ENCODE peak calls at places on chromosomes 12 and 14, in six cellular contexts. One of them, this sample, is unnamed.

GRCh38 chr12:60168441-60168840 is 572.6 kb downstream of the SLC16A7 start:
- DNase-seq in BE2C: no peak
- DNase-seq in dorsolateral prefrontal cortex: no peak
- DNase-seq in suprapubic skin: no peak
- DNase-seq in spleen: no peak
- DNase-seq in adrenal gland: no peak
- DNase-seq in this sample: no peak

GRCh38 chr14:104085032-104085888 is at the start of gene ASPG:
- DNase-seq in BE2C: peak
- DNase-seq in dorsolateral prefrontal cortex: no peak
- DNase-seq in suprapubic skin: peak
- DNase-seq in spleen: peak
- DNase-seq in adrenal gland: peak
- DNase-seq in this sample: peak

GRCh38 chr12:64256166-64256800 is 34.2 kb upstream of the KICS2 start:
- DNase-seq in BE2C: no peak
- DNase-seq in dorsolateral prefrontal cortex: no peak
- DNase-seq in suprapubic skin: no peak
- DNase-seq in spleen: no peak
- DNase-seq in adrenal gland: no peak
- DNase-seq in this sample: no peak

GRCh38 chr12:71426648-71427047 is 12.9 kb upstream of the LGR5 start:
- DNase-seq in BE2C: no peak
- DNase-seq in dorsolateral prefrontal cortex: no peak
- DNase-seq in suprapubic skin: no peak
- DNase-seq in spleen: no peak
- DNase-seq in adrenal gland: no peak
- DNase-seq in this sample: no peak

GRCh38 chr14:28879571-28879970 is 113.0 kb downstream of the FOXG1 start:
- DNase-seq in BE2C: no peak
- DNase-seq in dorsolateral prefrontal cortex: no peak
- DNase-seq in suprapubic skin: no peak
- DNase-seq in spleen: no peak
- DNase-seq in adrenal gland: no peak
- DNase-seq in this sample: no peak

GRCh38 chr12:19130224-19131019 is 889 bp downstream of the PLEKHA5 start:
- DNase-seq in BE2C: peak
- DNase-seq in dorsolateral prefrontal cortex: peak
- DNase-seq in suprapubic skin: peak
- DNase-seq in spleen: peak
- DNase-seq in adrenal gland: peak
- DNase-seq in this sample: no peak

GRCh38 chr12:129788506-129788905 is 115.3 kb downstream of the TMEM132D start:
- DNase-seq in BE2C: no peak
- DNase-seq in dorsolateral prefrontal cortex: no peak
- DNase-seq in suprapubic skin: no peak
- DNase-seq in spleen: no peak
- DNase-seq in adrenal gland: no peak
- DNase-seq in this sample: no peak

GRCh38 chr12:86264451-86265328 is 8.5 kb upstream of the MGAT4C start:
- DNase-seq in BE2C: no peak
- DNase-seq in dorsolateral prefrontal cortex: no peak
- DNase-seq in suprapubic skin: peak
- DNase-seq in spleen: peak
- DNase-seq in adrenal gland: no peak
- DNase-seq in this sample: no peak

GRCh38 chr12:44247588-44247987 is 411.7 kb downstream of the TMEM117 start:
- DNase-seq in BE2C: peak
- DNase-seq in dorsolateral prefrontal cortex: no peak
- DNase-seq in suprapubic skin: no peak
- DNase-seq in spleen: no peak
- DNase-seq in adrenal gland: no peak
- DNase-seq in this sample: no peak

GRCh38 chr12:107287436-107288413 is 194.4 kb upstream of the CRY1 start:
- DNase-seq in BE2C: no peak
- DNase-seq in dorsolateral prefrontal cortex: no peak
- DNase-seq in suprapubic skin: no peak
- DNase-seq in spleen: no peak
- DNase-seq in adrenal gland: no peak
- DNase-seq in this sample: no peak

GRCh38 chr12:26274441-26275312 is 79.3 kb downstream of the SSPN start:
- DNase-seq in BE2C: peak
- DNase-seq in dorsolateral prefrontal cortex: peak
- DNase-seq in suprapubic skin: peak
- DNase-seq in spleen: peak
- DNase-seq in adrenal gland: peak
- DNase-seq in this sample: peak

GRCh38 chr12:93918262-93918661 is 230.1 kb upstream of the PLXNC1 start:
- DNase-seq in BE2C: no peak
- DNase-seq in dorsolateral prefrontal cortex: no peak
- DNase-seq in suprapubic skin: no peak
- DNase-seq in spleen: no peak
- DNase-seq in adrenal gland: peak
- DNase-seq in this sample: no peak

GRCh38 chr14:27015046-27015445 is 417.2 kb upstream of the NOVA1 start:
- DNase-seq in BE2C: no peak
- DNase-seq in dorsolateral prefrontal cortex: no peak
- DNase-seq in suprapubic skin: no peak
- DNase-seq in spleen: no peak
- DNase-seq in adrenal gland: no peak
- DNase-seq in this sample: no peak

GRCh38 chr12:74286254-74286653 is 251.4 kb upstream of the ATXN7L3B start:
- DNase-seq in BE2C: no peak
- DNase-seq in dorsolateral prefrontal cortex: no peak
- DNase-seq in suprapubic skin: no peak
- DNase-seq in spleen: no peak
- DNase-seq in adrenal gland: no peak
- DNase-seq in this sample: no peak

GRCh38 chr12:3293446-3294161 is 197.4 kb upstream of the PRMT8 start:
- DNase-seq in BE2C: peak
- DNase-seq in dorsolateral prefrontal cortex: peak
- DNase-seq in suprapubic skin: no peak
- DNase-seq in spleen: no peak
- DNase-seq in adrenal gland: no peak
- DNase-seq in this sample: no peak

GRCh38 chr14:104433401-104434213 is 146.0 kb upstream of the C14orf180 start:
- DNase-seq in BE2C: no peak
- DNase-seq in dorsolateral prefrontal cortex: no peak
- DNase-seq in suprapubic skin: peak
- DNase-seq in spleen: peak
- DNase-seq in adrenal gland: peak
- DNase-seq in this sample: peak

GRCh38 chr14:24310666-24311604 is at the start of gene LTB4R:
- DNase-seq in BE2C: no peak
- DNase-seq in dorsolateral prefrontal cortex: peak
- DNase-seq in suprapubic skin: peak
- DNase-seq in spleen: peak
- DNase-seq in adrenal gland: peak
- DNase-seq in this sample: no peak

GRCh38 chr12:94644141-94644575 is 6.2 kb downstream of the TMCC3 start:
- DNase-seq in BE2C: no peak
- DNase-seq in dorsolateral prefrontal cortex: peak
- DNase-seq in suprapubic skin: no peak
- DNase-seq in spleen: peak
- DNase-seq in adrenal gland: no peak
- DNase-seq in this sample: no peak

GRCh38 chr14:69571449-69571878 is 3.2 kb downstream of the CCDC177 start:
- DNase-seq in BE2C: no peak
- DNase-seq in dorsolateral prefrontal cortex: no peak
- DNase-seq in suprapubic skin: no peak
- DNase-seq in spleen: no peak
- DNase-seq in adrenal gland: no peak
- DNase-seq in this sample: no peak

GRCh38 chr14:49766839-49767238 is 1.1 kb upstream of the KLHDC2 start:
- DNase-seq in BE2C: no peak
- DNase-seq in dorsolateral prefrontal cortex: no peak
- DNase-seq in suprapubic skin: no peak
- DNase-seq in spleen: no peak
- DNase-seq in adrenal gland: peak
- DNase-seq in this sample: no peak

GRCh38 chr12:23847857-23848256 is 101.6 kb downstream of the SOX5 start:
- DNase-seq in BE2C: no peak
- DNase-seq in dorsolateral prefrontal cortex: no peak
- DNase-seq in suprapubic skin: no peak
- DNase-seq in spleen: no peak
- DNase-seq in adrenal gland: no peak
- DNase-seq in this sample: no peak

GRCh38 chr14:26138764-26139445 is 458.9 kb downstream of the NOVA1 start:
- DNase-seq in BE2C: no peak
- DNase-seq in dorsolateral prefrontal cortex: no peak
- DNase-seq in suprapubic skin: no peak
- DNase-seq in spleen: no peak
- DNase-seq in adrenal gland: no peak
- DNase-seq in this sample: no peak

GRCh38 chr12:101855364-101855884 is 22.0 kb upstream of the DRAM1 start:
- DNase-seq in BE2C: no peak
- DNase-seq in dorsolateral prefrontal cortex: no peak
- DNase-seq in suprapubic skin: no peak
- DNase-seq in spleen: no peak
- DNase-seq in adrenal gland: no peak
- DNase-seq in this sample: no peak

GRCh38 chr12:88753074-88753473 is 172.8 kb upstream of the KITLG start:
- DNase-seq in BE2C: no peak
- DNase-seq in dorsolateral prefrontal cortex: no peak
- DNase-seq in suprapubic skin: no peak
- DNase-seq in spleen: no peak
- DNase-seq in adrenal gland: no peak
- DNase-seq in this sample: no peak

GRCh38 chr12:54429014-54429471 is 10.0 kb upstream of the ITGA5 start:
- DNase-seq in BE2C: no peak
- DNase-seq in dorsolateral prefrontal cortex: no peak
- DNase-seq in suprapubic skin: no peak
- DNase-seq in spleen: no peak
- DNase-seq in adrenal gland: no peak
- DNase-seq in this sample: no peak

GRCh38 chr12:130486891-130487416 is 149.3 kb downstream of the PIWIL1 start:
- DNase-seq in BE2C: no peak
- DNase-seq in dorsolateral prefrontal cortex: no peak
- DNase-seq in suprapubic skin: no peak
- DNase-seq in spleen: no peak
- DNase-seq in adrenal gland: no peak
- DNase-seq in this sample: no peak

GRCh38 chr12:55972045-55972843 is 1.6 kb upstream of the RAB5B start:
- DNase-seq in BE2C: no peak
- DNase-seq in dorsolateral prefrontal cortex: no peak
- DNase-seq in suprapubic skin: no peak
- DNase-seq in spleen: no peak
- DNase-seq in adrenal gland: peak
- DNase-seq in this sample: no peak

GRCh38 chr12:127582074-127582473 is 684.9 kb upstream of the TMEM132C start:
- DNase-seq in BE2C: no peak
- DNase-seq in dorsolateral prefrontal cortex: no peak
- DNase-seq in suprapubic skin: no peak
- DNase-seq in spleen: no peak
- DNase-seq in adrenal gland: no peak
- DNase-seq in this sample: no peak

GRCh38 chr12:87943666-87944065 is 85.5 kb downstream of the C12orf50 start:
- DNase-seq in BE2C: no peak
- DNase-seq in dorsolateral prefrontal cortex: no peak
- DNase-seq in suprapubic skin: no peak
- DNase-seq in spleen: no peak
- DNase-seq in adrenal gland: no peak
- DNase-seq in this sample: no peak

GRCh38 chr14:24297190-24297964 is 2.2 kb downstream of the DHRS1 start:
- DNase-seq in BE2C: no peak
- DNase-seq in dorsolateral prefrontal cortex: no peak
- DNase-seq in suprapubic skin: no peak
- DNase-seq in spleen: no peak
- DNase-seq in adrenal gland: no peak
- DNase-seq in this sample: no peak

GRCh38 chr12:28057856-28058615 is 85.5 kb upstream of the PTHLH start:
- DNase-seq in BE2C: no peak
- DNase-seq in dorsolateral prefrontal cortex: no peak
- DNase-seq in suprapubic skin: no peak
- DNase-seq in spleen: no peak
- DNase-seq in adrenal gland: no peak
- DNase-seq in this sample: no peak

GRCh38 chr14:61516957-61517356 is 178.4 kb upstream of the HIF1A start:
- DNase-seq in BE2C: no peak
- DNase-seq in dorsolateral prefrontal cortex: no peak
- DNase-seq in suprapubic skin: no peak
- DNase-seq in spleen: no peak
- DNase-seq in adrenal gland: peak
- DNase-seq in this sample: no peak
- TF ChIP-seq CTCF in BE2C: no peak
- TF ChIP-seq CTCF in dorsolateral prefrontal cortex: no peak
- TF ChIP-seq CTCF in suprapubic skin: no peak
- TF ChIP-seq CTCF in spleen: no peak
- TF ChIP-seq CTCF in adrenal gland: no peak
- TF ChIP-seq CTCF in this sample: no peak

GRCh38 chr14:94821705-94822104 is 51.8 kb upstream of the GSC start:
- DNase-seq in BE2C: no peak
- DNase-seq in dorsolateral prefrontal cortex: no peak
- DNase-seq in suprapubic skin: no peak
- DNase-seq in spleen: no peak
- DNase-seq in adrenal gland: no peak
- DNase-seq in this sample: no peak

GRCh38 chr14:94819531-94819930 is 49.6 kb upstream of the GSC start:
- DNase-seq in BE2C: peak
- DNase-seq in dorsolateral prefrontal cortex: no peak
- DNase-seq in suprapubic skin: no peak
- DNase-seq in spleen: no peak
- DNase-seq in adrenal gland: no peak
- DNase-seq in this sample: no peak

DNA sequence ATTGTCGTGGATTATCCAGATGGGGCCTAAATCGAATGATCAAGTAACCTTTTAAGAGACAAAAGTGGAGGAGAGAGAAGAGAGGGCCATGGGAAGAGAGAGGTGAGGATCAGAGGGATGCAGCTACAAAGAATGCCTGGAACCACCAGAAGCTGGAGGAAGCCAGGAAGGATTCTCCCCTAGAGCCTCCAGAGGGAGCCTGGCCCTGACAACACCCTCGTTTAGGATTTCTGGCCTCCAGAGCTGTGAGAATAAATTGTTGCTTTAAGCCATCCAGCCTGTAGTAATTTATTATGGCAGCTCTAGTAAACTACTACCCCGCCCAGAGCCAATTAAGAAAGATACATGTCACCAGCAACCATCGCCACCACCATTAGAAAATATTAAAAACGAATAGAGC is 46.2 kb upstream of the GSC start:
- DNase-seq in BE2C: no peak
- DNase-seq in dorsolateral prefrontal cortex: no peak
- DNase-seq in suprapubic skin: no peak
- DNase-seq in spleen: no peak
- DNase-seq in adrenal gland: no peak
- DNase-seq in this sample: no peak
- TF ChIP-seq CTCF in BE2C: peak
- TF ChIP-seq CTCF in dorsolateral prefrontal cortex: no peak
- TF ChIP-seq CTCF in suprapubic skin: no peak
- TF ChIP-seq CTCF in spleen: no peak
- TF ChIP-seq CTCF in adrenal gland: no peak
- TF ChIP-seq CTCF in this sample: no peak

GRCh38 chr14:102213984-102214658 is 74.4 kb downstream of the WDR20 start:
- DNase-seq in BE2C: no peak
- DNase-seq in dorsolateral prefrontal cortex: no peak
- DNase-seq in suprapubic skin: no peak
- DNase-seq in spleen: no peak
- DNase-seq in adrenal gland: no peak
- DNase-seq in this sample: no peak
- TF ChIP-seq CTCF in BE2C: peak
- TF ChIP-seq CTCF in dorsolateral prefrontal cortex: no peak
- TF ChIP-seq CTCF in suprapubic skin: no peak
- TF ChIP-seq CTCF in spleen: no peak
- TF ChIP-seq CTCF in adrenal gland: no peak
- TF ChIP-seq CTCF in this sample: no peak

GRCh38 chr12:52025301-52026172 is 18.8 kb downstream of the TAMALIN start:
- DNase-seq in BE2C: peak
- DNase-seq in dorsolateral prefrontal cortex: peak
- DNase-seq in suprapubic skin: peak
- DNase-seq in spleen: peak
- DNase-seq in adrenal gland: peak
- DNase-seq in this sample: peak
- TF ChIP-seq CTCF in BE2C: peak
- TF ChIP-seq CTCF in dorsolateral prefrontal cortex: peak
- TF ChIP-seq CTCF in suprapubic skin: peak
- TF ChIP-seq CTCF in spleen: peak
- TF ChIP-seq CTCF in adrenal gland: peak
- TF ChIP-seq CTCF in this sample: peak